ENCODE peak calls at places on chromosomes 5 and 9, in four cellular contexts. C is endothelial cell, K is IMR-90, Y is sigmoid colon. H is an unnamed sample.

GRCh38 chr5:132747064-132747692 is at the start of gene CCNI2:
- DNase-seq in C (peak; percentile 32), K (no peak), Y (no peak), H (no peak)

GRCh38 chr9:7967093-7967827 is 167.7 kb upstream of the DMAC1 start:
- DNase-seq in C (no peak), K (no peak), Y (no peak), H (no peak)

GRCh38 chr5:140214831-140215230 is 39.8 kb downstream of the CYSTM1 start:
- DNase-seq in C (no peak), K (peak; percentile 83), Y (no peak), H (peak; percentile 63)

GRCh38 chr9:109206670-109207069 is 39.6 kb upstream of the FRRS1L start:
- DNase-seq in C (no peak), K (no peak), Y (no peak), H (no peak)

GRCh38 chr9:107423540-107423939 is 66.0 kb downstream of the KLF4 start:
- DNase-seq in C (no peak), K (no peak), Y (no peak), H (no peak)

GRCh38 chr9:88824711-88825110 is 166.6 kb upstream of the S1PR3 start:
- DNase-seq in C (no peak), K (no peak), Y (no peak), H (no peak)

GRCh38 chr9:136519263-136520052 is 26.4 kb downstream of the NOTCH1 start:
- DNase-seq in C (no peak), K (no peak), Y (no peak), H (no peak)

GRCh38 chr9:114805670-114806551 is at the start of gene TNFSF15:
- DNase-seq in C (no peak), K (peak; percentile 44), Y (peak; percentile 63), H (no peak)

GRCh38 chr5:102792705-102793104 is 37.6 kb downstream of the PAM start:
- DNase-seq in C (no peak), K (no peak), Y (no peak), H (no peak)

GRCh38 chr9:126146254-126147145 is 180.1 kb upstream of the MVB12B start:
- DNase-seq in C (peak; percentile 48), K (no peak), Y (no peak), H (no peak)

GRCh38 chr5:137014731-137015130 is 484.4 kb downstream of the SPOCK1 start:
- DNase-seq in C (no peak), K (no peak), Y (no peak), H (no peak)

GRCh38 chr9:96009690-96010477 is 134.4 kb downstream of the ERCC6L2 start:
- DNase-seq in C (no peak), K (no peak), Y (no peak), H (no peak)

GRCh38 chr9:5642170-5642569 is 13.3 kb downstream of the RIC1 start:
- DNase-seq in C (no peak), K (no peak), Y (no peak), H (no peak)

GRCh38 chr9:72041775-72042194 is 18.6 kb downstream of the C9orf57 start:
- DNase-seq in C (no peak), K (peak; percentile 76), Y (peak; percentile 76), H (peak; percentile 70)

GRCh38 chr5:7015586-7016256 is 302.5 kb downstream of the TENT4A start:
- DNase-seq in C (peak; percentile 10), K (no peak), Y (no peak), H (no peak)

GRCh38 chr9:28915256-28915930 is 1342.1 kb upstream of the C9orf72 start:
- DNase-seq in C (no peak), K (no peak), Y (no peak), H (no peak)

GRCh38 chr5:129631946-129632345 is 115.9 kb upstream of the MINAR2 start:
- DNase-seq in C (no peak), K (no peak), Y (no peak), H (no peak)

GRCh38 chr5:135881244-135881643 is 14.4 kb downstream of the IL9 start:
- DNase-seq in C (no peak), K (no peak), Y (peak; percentile 83), H (no peak)

GRCh38 chr9:89116064-89116817 is 62.4 kb downstream of the SHC3 start:
- DNase-seq in C (no peak), K (peak; percentile 95), Y (no peak), H (peak; percentile 54)

GRCh38 chr9:90368241-90368640 is 274.4 kb downstream of the DIRAS2 start:
- DNase-seq in C (no peak), K (no peak), Y (no peak), H (no peak)

GRCh38 chr5:32115985-32116384 is 58.1 kb downstream of the GOLPH3 start:
- DNase-seq in C (no peak), K (no peak), Y (no peak), H (no peak)

GRCh38 chr9:806285-807156 is 35.0 kb upstream of the DMRT1 start:
- DNase-seq in C (peak; percentile 19), K (peak; percentile 51), Y (no peak), H (peak; percentile 66)

GRCh38 chr5:78360674-78361225 is 333 bp downstream of the SCAMP1 start:
- DNase-seq in C (peak; percentile 37), K (no peak), Y (peak; percentile 75), H (no peak)

GRCh38 chr9:126702501-126703329 is 89.0 kb downstream of the LMX1B start:
- DNase-seq in C (peak; percentile 74), K (no peak), Y (peak; percentile 52), H (no peak)

GRCh38 chr5:56414056-56414455 is 180.9 kb upstream of the ANKRD55 start:
- DNase-seq in C (no peak), K (no peak), Y (no peak), H (peak; percentile 32)

GRCh38 chr9:127158995-127159801 is 36.8 kb upstream of the ANGPTL2 start:
- DNase-seq in C (no peak), K (peak; percentile 92), Y (peak; percentile 92), H (peak; percentile 73)

GRCh38 chr5:142543951-142544753 is 141.7 kb downstream of the FGF1 start:
- DNase-seq in C (no peak), K (peak; percentile 51), Y (no peak), H (no peak)

GRCh38 chr5:173457482-173457881 is 129.3 kb upstream of the STC2 start:
- DNase-seq in C (no peak), K (no peak), Y (no peak), H (peak; percentile 48)

GRCh38 chr5:37787742-37788141 is 52.1 kb downstream of the GDNF start:
- DNase-seq in C (no peak), K (no peak), Y (no peak), H (no peak)

GRCh38 chr5:8650197-8650596 is 781.2 kb downstream of the MTRR start:
- DNase-seq in C (no peak), K (peak; percentile 4), Y (no peak), H (no peak)
- TF ChIP-seq CTCF in C (no peak), K (no peak), Y (no peak), H (no peak)

GRCh38 chr5:176868126-176868525 is 31.0 kb downstream of the HK3 start:
- DNase-seq in C (no peak), K (no peak), Y (no peak), H (no peak)

GRCh38 chr5:176869501-176870109 is 29.5 kb downstream of the HK3 start:
- DNase-seq in C (no peak), K (no peak), Y (no peak), H (no peak)

GRCh38 chr5:176866913-176867312 is 32.2 kb downstream of the HK3 start:
- DNase-seq in C (no peak), K (no peak), Y (no peak), H (no peak)

GRCh38 chr5:176868731-176869130 is 30.4 kb downstream of the HK3 start:
- DNase-seq in C (no peak), K (no peak), Y (no peak), H (no peak)

DNA sequence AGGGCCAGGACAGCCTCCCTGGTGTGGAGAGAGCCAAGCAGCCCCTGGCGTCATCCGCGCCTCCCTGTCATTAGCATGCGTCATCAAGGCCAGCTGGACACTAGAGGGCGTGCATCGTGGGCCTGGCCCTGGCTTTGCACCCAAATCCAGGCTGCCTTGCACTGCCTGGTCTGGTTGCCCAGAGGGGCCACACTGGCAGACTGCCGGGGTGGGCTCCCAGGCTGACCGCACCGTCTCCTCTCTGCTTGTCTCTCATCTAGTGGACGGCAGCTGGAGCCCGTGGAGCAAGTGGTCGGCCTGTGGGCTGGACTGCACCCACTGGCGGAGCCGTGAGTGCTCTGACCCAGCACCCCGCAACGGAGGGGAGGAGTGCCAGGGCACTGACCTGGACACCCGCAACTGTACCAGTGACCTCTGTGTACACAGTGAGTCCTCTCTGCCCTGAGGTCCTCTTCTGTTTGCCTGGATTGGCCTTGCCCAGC is 29.0 kb downstream of the HK3 start:
- DNase-seq in C (peak; percentile 75), K (peak; percentile 38), Y (no peak), H (peak; percentile 17)
- TF ChIP-seq CTCF in C (no peak), K (peak; percentile 44), Y (no peak), H (peak; percentile 28)

GRCh38 chr5:171596391-171596878 is 177.0 kb downstream of the FGF18 start:
- DNase-seq in C (no peak), K (peak; percentile 94), Y (no peak), H (peak; percentile 97)
- TF ChIP-seq CTCF in C (no peak), K (peak; percentile 22), Y (no peak), H (peak; percentile 23)

GRCh38 chr5:171858303-171858702 is 72.7 kb downstream of the SMIM23 start:
- DNase-seq in C (no peak), K (no peak), Y (no peak), H (no peak)
- TF ChIP-seq CTCF in C (peak; percentile 67), K (peak; percentile 39), Y (no peak), H (peak; percentile 34)

DNA sequence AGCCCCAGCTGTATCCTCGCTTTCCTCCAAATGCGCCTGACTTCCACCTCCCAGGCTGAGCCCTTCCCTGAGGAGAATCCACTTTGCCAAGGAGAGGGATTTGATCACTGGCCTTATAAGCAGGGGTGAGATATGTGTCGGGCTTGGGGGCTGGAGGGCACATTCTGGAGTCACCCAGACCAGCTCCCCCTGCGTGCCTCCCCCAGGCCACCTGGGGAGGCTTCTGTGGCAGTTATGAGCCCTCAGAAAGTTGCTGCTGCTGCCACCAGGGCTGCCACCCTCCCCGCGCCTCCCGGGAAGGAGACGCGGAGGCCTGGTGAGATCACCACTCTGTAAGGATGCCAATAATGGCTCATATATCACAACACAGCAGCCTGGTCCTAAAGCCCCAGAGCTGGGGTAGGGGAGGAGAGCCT is 211.5 kb downstream of the PAPPA start:
- DNase-seq in C (no peak), K (peak; percentile 78), Y (peak; percentile 79), H (peak; percentile 71)
- TF ChIP-seq CTCF in C (no peak), K (peak; percentile 11), Y (no peak), H (peak; percentile 34)

GRCh38 chr9:38643456-38644173 is 23.2 kb upstream of the ANKRD18A start:
- DNase-seq in C (no peak), K (no peak), Y (no peak), H (no peak)

GRCh38 chr9:38641142-38641541 is 20.7 kb upstream of the ANKRD18A start:
- DNase-seq in C (no peak), K (no peak), Y (no peak), H (no peak)

GRCh38 chr9:38644601-38645000 is 24.2 kb upstream of the ANKRD18A start:
- DNase-seq in C (no peak), K (no peak), Y (no peak), H (no peak)

GRCh38 chr9:38642951-38643350 is 22.6 kb upstream of the ANKRD18A start:
- DNase-seq in C (no peak), K (no peak), Y (no peak), H (no peak)

GRCh38 chr9:38641985-38642864 is 21.8 kb upstream of the ANKRD18A start:
- DNase-seq in C (peak; percentile 28), K (peak; percentile 22), Y (no peak), H (peak; percentile 43)
- TF ChIP-seq CTCF in C (peak; percentile 84), K (peak; percentile 54), Y (no peak), H (peak; percentile 39)